ENCODE peak calls at places on chromosomes 11 and 22, in six cellular contexts. L, F, N, O, M and J are unnamed samples.

GRCh38 chr11:74559110-74559933 is 33.1 kb upstream of the POLD3 start:
- DNase-seq in L (no peak), F (no peak), M (no peak), N (no peak), O (no peak), J (no peak)

GRCh38 chr11:96125400-96125799 is 201.5 kb upstream of the MTMR2 start:
- DNase-seq in O (no peak), F (no peak), M (no peak), N (no peak), L (no peak), J (no peak)

GRCh38 chr11:34425863-34426262 is 12.9 kb upstream of the CAT start:
- DNase-seq in O (no peak), M (no peak), N (peak), L (no peak), F (no peak), J (peak)

GRCh38 chr11:2102883-2103213 is 36.3 kb downstream of the IGF2 start:
- DNase-seq in O (no peak), F (no peak), L (no peak), N (no peak), M (no peak), J (no peak)

GRCh38 chr22:20114506-20115475 is 1.1 kb upstream of the RANBP1 start:
- DNase-seq in N (no peak), F (no peak), O (no peak), M (no peak), L (no peak), J (no peak)

GRCh38 chr11:116962108-116962507 is 124.7 kb upstream of the APOA1 start:
- DNase-seq in M (no peak), L (no peak), N (no peak), F (no peak), O (no peak), J (no peak)

GRCh38 chr22:46105494-46106278 is 44.6 kb upstream of the PPARA start:
- DNase-seq in N (no peak), L (no peak), F (no peak), M (no peak), O (no peak), J (no peak)

GRCh38 chr11:57434640-57435546 is 8.0 kb upstream of the SLC43A3 start:
- DNase-seq in L (no peak), O (no peak), N (peak), F (no peak), M (no peak), J (no peak)

GRCh38 chr11:31806186-31806943 is 4.8 kb downstream of the PAX6 start:
- DNase-seq in O (no peak), F (no peak), N (no peak), M (no peak), L (peak), J (no peak)

GRCh38 chr11:76380161-76380976 is 563 bp downstream of the THAP12 start:
- DNase-seq in O (peak), N (peak), F (peak), M (peak), L (no peak), J (no peak)

GRCh38 chr11:119481021-119481666 is 58.2 kb upstream of the THY1 start:
- DNase-seq in N (peak), M (peak), F (peak), O (peak), L (peak), J (no peak)

GRCh38 chr22:35961480-35961902 is 67.1 kb downstream of the RBFOX2 start:
- DNase-seq in L (no peak), O (peak), M (peak), N (no peak), F (no peak), J (no peak)

GRCh38 chr22:29277927-29278326 is 9.9 kb downstream of the EWSR1 start:
- DNase-seq in M (no peak), F (no peak), N (no peak), L (no peak), O (no peak), J (no peak)

GRCh38 chr11:103406357-103406756 is 297.1 kb downstream of the DYNC2H1 start:
- DNase-seq in F (no peak), O (no peak), L (no peak), M (no peak), N (no peak), J (no peak)

GRCh38 chr11:125224391-125225015 is 60.0 kb downstream of the PKNOX2 start:
- DNase-seq in N (no peak), O (no peak), M (peak), L (no peak), F (no peak), J (no peak)

GRCh38 chr22:32469799-32470212 is 4.8 kb upstream of the FBXO7 start:
- DNase-seq in F (no peak), O (no peak), M (peak), N (no peak), L (peak), J (no peak)

GRCh38 chr11:92886243-92886905 is 83.1 kb upstream of the MTNR1B start:
- DNase-seq in F (peak), N (no peak), L (no peak), O (peak), M (peak), J (peak)

GRCh38 chr11:58576792-58577440 is 1.3 kb upstream of the LPXN start:
- DNase-seq in O (no peak), M (peak), N (no peak), F (no peak), L (no peak), J (no peak)

GRCh38 chr11:37946155-37946766 is 1348.2 kb upstream of the RAG2 start:
- DNase-seq in N (peak), O (peak), F (no peak), L (no peak), M (peak), J (peak)

GRCh38 chr11:2797741-2798361 is 87.7 kb downstream of the CDKN1C start:
- DNase-seq in L (no peak), F (no peak), M (no peak), N (no peak), O (peak), J (no peak)

GRCh38 chr22:31296258-31296657 is 4.0 kb upstream of the PIK3IP1 start:
- DNase-seq in N (no peak), L (no peak), M (no peak), F (no peak), O (no peak), J (no peak)

GRCh38 chr22:38069372-38070249 is 12.4 kb downstream of the PICK1 start:
- DNase-seq in M (peak), N (no peak), O (no peak), L (no peak), F (no peak), J (no peak)

GRCh38 chr22:43270314-43270908 is 72.8 kb downstream of the SCUBE1 start:
- DNase-seq in F (peak), O (peak), L (no peak), N (no peak), M (no peak), J (no peak)

GRCh38 chr11:114317738-114318137 is 21.5 kb downstream of the NNMT start:
- DNase-seq in L (peak), N (no peak), M (peak), F (no peak), O (peak), J (no peak)

GRCh38 chr11:38330578-38330977 is 1732.5 kb upstream of the RAG2 start:
- DNase-seq in M (no peak), L (no peak), N (no peak), F (no peak), O (no peak), J (no peak)

GRCh38 chr11:36583667-36584066 is 10.6 kb upstream of the IFTAP start:
- DNase-seq in M (no peak), L (no peak), O (no peak), N (no peak), F (no peak), J (no peak)

GRCh38 chr22:40416267-40416570 is 45.8 kb downstream of the SGSM3 start:
- DNase-seq in L (no peak), M (no peak), O (no peak), F (no peak), N (no peak), J (no peak)

GRCh38 chr11:8768625-8769333 is 86.2 kb downstream of the RPL27A start:
- DNase-seq in O (no peak), L (no peak), M (no peak), N (no peak), F (no peak), J (no peak)

GRCh38 chr11:17277024-17277584 is 565 bp downstream of the NUCB2 start:
- DNase-seq in O (no peak), L (no peak), N (peak), M (no peak), F (peak), J (no peak)

GRCh38 chr11:123386746-123387510 is 43.1 kb upstream of the GRAMD1B start:
- DNase-seq in L (peak), O (no peak), N (no peak), F (no peak), M (no peak), J (no peak)

GRCh38 chr11:126415128-126415527 is 59.6 kb downstream of the ST3GAL4 start:
- DNase-seq in N (no peak), O (no peak), M (no peak), F (no peak), L (peak), J (no peak)
- TF ChIP-seq POLR2AphosphoS5 in N (no peak), O (no peak), M (no peak), F (no peak), L (peak), J (no peak)

DNA sequence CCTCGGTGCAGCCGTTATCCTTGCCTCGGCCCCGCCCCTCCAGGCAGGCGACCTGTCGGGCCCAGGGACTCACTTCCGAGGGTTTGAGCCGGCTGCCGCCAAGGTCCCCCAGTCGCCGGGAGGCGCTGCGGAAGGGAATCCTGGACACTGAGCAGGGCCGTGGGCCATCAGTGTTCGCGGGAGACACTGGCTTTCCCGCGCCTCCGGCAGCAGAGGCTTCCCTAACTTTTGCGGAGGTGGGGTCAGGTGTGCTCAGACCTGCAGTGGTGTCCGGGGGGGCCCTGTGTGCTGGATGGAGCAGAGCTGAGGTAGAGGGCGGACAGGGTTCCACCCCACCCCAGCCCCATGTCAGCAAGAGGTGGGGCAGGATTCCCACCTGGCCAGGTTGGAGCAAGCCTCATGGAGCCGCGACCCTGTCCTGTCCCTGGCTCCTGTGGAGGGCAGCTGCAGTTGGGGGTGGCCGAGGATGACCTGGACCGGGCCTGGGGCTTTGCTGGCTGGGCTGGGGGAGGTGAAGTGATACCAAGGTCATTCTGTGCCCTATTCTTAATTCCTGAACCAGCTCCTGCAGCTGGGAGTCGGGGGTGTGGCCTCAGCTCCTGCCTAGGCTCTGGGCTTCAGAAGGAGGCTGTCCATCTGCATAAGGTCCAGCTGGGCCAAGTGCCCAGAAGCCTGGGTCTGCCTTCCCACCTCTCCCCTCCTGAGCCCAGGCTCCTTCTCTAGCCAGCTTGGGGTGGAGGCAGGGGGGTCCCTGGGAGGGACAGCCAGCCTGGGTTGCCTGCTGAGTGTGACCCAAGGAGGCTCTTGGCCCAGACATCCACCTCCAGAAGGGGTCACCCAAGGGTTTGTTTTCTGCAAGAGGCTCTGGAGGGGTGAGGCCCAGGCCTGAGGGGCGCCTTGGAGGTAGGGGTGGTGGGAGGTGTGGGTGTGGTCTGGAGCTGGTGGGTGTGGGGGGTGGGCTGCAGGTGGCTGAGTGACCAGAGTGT is 8.4 kb downstream of the TSPAN4 start:
- DNase-seq in L (no peak), N (no peak), F (peak), O (peak), M (peak), J (no peak)
- TF ChIP-seq POLR2AphosphoS5 in L (no peak), N (no peak), F (no peak), O (peak), M (no peak), J (no peak)

GRCh38 chr11:68414457-68415221 is 45.9 kb upstream of the PPP6R3 start:
- DNase-seq in O (no peak), N (no peak), L (no peak), F (no peak), M (no peak), J (no peak)
- TF ChIP-seq POLR2AphosphoS5 in O (no peak), N (no peak), L (peak), F (no peak), M (no peak), J (no peak)

DNA sequence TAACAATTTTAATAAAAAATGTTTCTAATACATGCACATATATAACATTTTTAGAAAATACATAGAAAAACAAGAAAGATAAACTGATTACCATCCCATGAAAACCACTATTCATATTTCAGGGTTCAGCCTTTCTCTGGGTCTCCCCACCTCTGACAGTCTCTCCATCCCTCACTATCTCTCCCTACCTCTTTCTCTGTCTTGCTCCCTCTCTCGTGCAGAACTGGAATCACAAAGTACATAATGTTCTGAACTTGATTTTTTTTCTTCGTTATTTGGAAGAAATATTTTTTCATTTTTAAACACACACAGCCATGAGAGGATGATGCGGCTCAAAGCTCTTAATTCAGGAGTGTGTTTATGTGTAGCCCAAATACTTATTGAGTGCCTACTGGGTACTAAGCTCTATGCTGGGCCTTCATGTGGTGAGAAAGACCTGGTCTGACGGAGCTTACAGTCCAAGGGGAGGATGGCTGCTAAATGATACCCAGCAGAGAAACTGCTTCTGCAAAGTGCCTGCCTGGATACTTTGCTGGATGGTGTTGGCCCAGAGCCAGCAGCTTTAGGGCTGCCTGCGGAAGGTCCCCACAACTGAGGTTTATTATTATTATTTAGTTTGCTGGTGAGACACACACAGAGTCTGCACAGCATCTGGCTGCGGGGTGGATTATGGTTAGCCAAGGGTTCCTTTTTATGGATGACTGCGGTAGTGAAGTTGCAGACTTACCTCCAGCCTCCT is 42.6 kb downstream of the SC5D start:
- DNase-seq in L (no peak), O (no peak), M (no peak), N (no peak), F (no peak), J (no peak)
- TF ChIP-seq POLR2AphosphoS5 in L (no peak), O (no peak), M (no peak), N (no peak), F (no peak), J (no peak)